ENCODE peak calls at places on chromosomes 5 and 9, in five cellular contexts. One of them, this sample, is unnamed.

GRCh38 chr5:147464211-147464610 is 45.7 kb downstream of the DPYSL3 start:
- DNase-seq in A549: no peak
- DNase-seq in IMR-90: peak; percentile 45
- DNase-seq in Peyer's patch: no peak
- DNase-seq in ovary: no peak
- DNase-seq in this sample: no peak

GRCh38 chr9:87704342-87704741 is 21.6 kb upstream of the CTSL start:
- DNase-seq in A549: no peak
- DNase-seq in Peyer's patch: no peak
- DNase-seq in IMR-90: no peak
- DNase-seq in ovary: no peak
- DNase-seq in this sample: no peak

GRCh38 chr5:180241600-180241999 is 32.6 kb upstream of the RASGEF1C start:
- DNase-seq in ovary: no peak
- DNase-seq in A549: no peak
- DNase-seq in Peyer's patch: no peak
- DNase-seq in IMR-90: no peak
- DNase-seq in this sample: no peak

GRCh38 chr9:22052376-22052945 is 43.4 kb upstream of the CDKN2B start:
- DNase-seq in Peyer's patch: no peak
- DNase-seq in A549: no peak
- DNase-seq in IMR-90: peak; percentile 99
- DNase-seq in ovary: no peak
- DNase-seq in this sample: peak; percentile 13

GRCh38 chr5:76219636-76220035 is 136.5 kb downstream of the SV2C start:
- DNase-seq in ovary: no peak
- DNase-seq in Peyer's patch: no peak
- DNase-seq in IMR-90: no peak
- DNase-seq in A549: no peak
- DNase-seq in this sample: no peak

GRCh38 chr5:132498152-132498551 is 7.6 kb upstream of the IRF1 start:
- DNase-seq in A549: peak; percentile 76
- DNase-seq in ovary: peak; percentile 53
- DNase-seq in IMR-90: peak; percentile 75
- DNase-seq in Peyer's patch: peak; percentile 50
- DNase-seq in this sample: peak; percentile 58

GRCh38 chr9:38286357-38286756 is 106.1 kb upstream of the ALDH1B1 start:
- DNase-seq in IMR-90: no peak
- DNase-seq in ovary: no peak
- DNase-seq in Peyer's patch: no peak
- DNase-seq in A549: no peak
- DNase-seq in this sample: no peak

GRCh38 chr9:27468450-27469110 is 55.5 kb upstream of the IFNK start:
- DNase-seq in A549: no peak
- DNase-seq in IMR-90: no peak
- DNase-seq in Peyer's patch: no peak
- DNase-seq in ovary: no peak
- DNase-seq in this sample: no peak

GRCh38 chr5:177233206-177233605 is 70.3 kb downstream of the RAB24 start:
- DNase-seq in ovary: no peak
- DNase-seq in Peyer's patch: no peak
- DNase-seq in IMR-90: no peak
- DNase-seq in A549: no peak
- DNase-seq in this sample: no peak

GRCh38 chr5:32679218-32679617 is 31.9 kb upstream of the NPR3 start:
- DNase-seq in ovary: no peak
- DNase-seq in A549: no peak
- DNase-seq in Peyer's patch: no peak
- DNase-seq in IMR-90: peak; percentile 48
- DNase-seq in this sample: no peak

GRCh38 chr5:76403963-76404693 is 1.0 kb downstream of the IQGAP2 start:
- DNase-seq in IMR-90: no peak
- DNase-seq in Peyer's patch: peak; percentile 83
- DNase-seq in ovary: peak; percentile 73
- DNase-seq in A549: peak; percentile 6
- DNase-seq in this sample: peak; percentile 63

GRCh38 chr5:31186672-31187267 is 6.7 kb upstream of the CDH6 start:
- DNase-seq in ovary: no peak
- DNase-seq in A549: peak; percentile 25
- DNase-seq in IMR-90: peak; percentile 59
- DNase-seq in Peyer's patch: no peak
- DNase-seq in this sample: no peak

GRCh38 chr5:35835796-35836742 is 20.6 kb upstream of the IL7R start:
- DNase-seq in ovary: no peak
- DNase-seq in IMR-90: no peak
- DNase-seq in A549: no peak
- DNase-seq in Peyer's patch: no peak
- DNase-seq in this sample: no peak

DNA sequence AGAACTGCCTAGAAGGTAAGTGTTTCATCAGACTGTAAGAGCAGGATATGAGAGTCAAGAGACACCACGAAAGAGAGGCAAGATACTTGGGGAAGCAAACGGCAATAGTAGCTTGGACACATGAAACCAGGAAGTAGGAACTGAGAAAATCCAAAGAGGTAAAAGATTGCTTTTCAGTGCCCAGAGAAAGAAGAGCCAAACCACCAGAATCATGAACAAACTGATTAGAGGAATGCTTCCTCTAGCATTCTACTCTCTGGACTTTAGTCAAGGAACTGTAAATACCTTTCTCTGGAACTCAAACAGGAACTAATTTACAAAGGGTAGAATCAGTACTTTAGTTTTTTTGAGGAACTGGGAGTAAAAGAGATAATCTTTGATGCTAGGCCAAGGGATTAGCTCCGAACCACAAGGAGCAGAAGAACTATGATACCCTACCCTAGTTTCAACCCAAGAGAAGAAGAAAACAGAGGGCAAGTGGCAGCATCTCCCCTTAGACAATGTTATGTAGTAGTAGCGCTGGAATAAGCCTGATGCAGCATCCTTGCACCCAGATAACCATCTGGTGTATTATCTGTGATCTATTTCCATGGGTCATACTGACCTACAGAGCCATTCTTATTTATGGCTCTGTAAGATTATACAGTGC is 41.3 kb downstream of the EFCAB9 start:
- DNase-seq in Peyer's patch: no peak
- DNase-seq in A549: peak; percentile 9
- DNase-seq in ovary: no peak
- DNase-seq in IMR-90: peak; percentile 7
- DNase-seq in this sample: no peak
- TF ChIP-seq POLR2A in Peyer's patch: no peak
- TF ChIP-seq POLR2A in A549: no peak
- TF ChIP-seq POLR2A in ovary: no peak
- TF ChIP-seq POLR2A in IMR-90: no peak
- TF ChIP-seq POLR2A in this sample: no peak

GRCh38 chr9:68501159-68501506 is 39.5 kb downstream of the TMEM252 start:
- DNase-seq in IMR-90: peak; percentile 69
- DNase-seq in ovary: no peak
- DNase-seq in A549: no peak
- DNase-seq in Peyer's patch: no peak
- DNase-seq in this sample: no peak
- TF ChIP-seq POLR2A in IMR-90: no peak
- TF ChIP-seq POLR2A in ovary: no peak
- TF ChIP-seq POLR2A in A549: no peak
- TF ChIP-seq POLR2A in Peyer's patch: no peak
- TF ChIP-seq POLR2A in this sample: no peak

GRCh38 chr9:99660191-99660636 is 161.5 kb upstream of the NR4A3 start:
- DNase-seq in ovary: no peak
- DNase-seq in Peyer's patch: no peak
- DNase-seq in IMR-90: no peak
- DNase-seq in A549: no peak
- DNase-seq in this sample: no peak
- TF ChIP-seq POLR2A in ovary: no peak
- TF ChIP-seq POLR2A in Peyer's patch: no peak
- TF ChIP-seq POLR2A in IMR-90: no peak
- TF ChIP-seq POLR2A in A549: no peak
- TF ChIP-seq POLR2A in this sample: no peak

GRCh38 chr5:25405850-25406249 is 761.1 kb upstream of the CDH10 start:
- DNase-seq in IMR-90: no peak
- DNase-seq in ovary: no peak
- DNase-seq in A549: no peak
- DNase-seq in Peyer's patch: no peak
- DNase-seq in this sample: no peak

DNA sequence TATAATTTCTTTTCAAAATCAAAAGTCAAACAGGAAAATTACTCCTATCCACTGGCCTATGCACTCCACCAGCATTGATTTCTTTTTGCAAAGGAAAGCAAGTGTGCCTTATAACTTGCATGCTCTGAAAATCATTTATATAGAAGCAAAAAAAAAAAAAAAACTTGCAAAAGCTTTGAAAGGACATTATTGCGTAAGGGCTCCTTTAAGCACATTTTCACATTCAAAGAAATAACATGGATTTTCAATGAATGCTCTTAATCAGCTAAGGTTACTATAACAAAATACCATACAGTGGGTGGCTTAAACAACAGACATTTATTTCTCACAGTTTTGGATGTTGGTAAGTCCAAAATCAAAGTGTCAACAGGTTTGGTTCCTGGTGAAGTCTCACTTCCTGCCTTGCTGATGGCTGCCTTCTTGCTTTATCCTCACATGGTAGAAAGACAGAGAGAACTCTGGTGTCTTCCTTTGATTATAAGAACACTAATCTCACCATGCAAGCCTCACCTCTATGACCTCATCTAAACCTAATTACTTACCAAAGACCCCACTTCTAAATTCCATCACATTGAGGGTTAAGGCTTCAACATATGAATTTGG is 755.2 kb upstream of the CDH10 start:
- DNase-seq in IMR-90: no peak
- DNase-seq in A549: no peak
- DNase-seq in ovary: no peak
- DNase-seq in Peyer's patch: no peak
- DNase-seq in this sample: no peak
- TF ChIP-seq POLR2A in IMR-90: no peak
- TF ChIP-seq POLR2A in A549: no peak
- TF ChIP-seq POLR2A in ovary: no peak
- TF ChIP-seq POLR2A in Peyer's patch: no peak
- TF ChIP-seq POLR2A in this sample: no peak

GRCh38 chr9:123268240-123268949 is at the start of gene STRBP:
- DNase-seq in ovary: peak; percentile 92
- DNase-seq in A549: peak; percentile 85
- DNase-seq in IMR-90: peak; percentile 61
- DNase-seq in Peyer's patch: peak; percentile 96
- DNase-seq in this sample: peak; percentile 88
- TF ChIP-seq POLR2A in ovary: no peak
- TF ChIP-seq POLR2A in A549: peak; percentile 51
- TF ChIP-seq POLR2A in IMR-90: no peak
- TF ChIP-seq POLR2A in Peyer's patch: peak; percentile 79
- TF ChIP-seq POLR2A in this sample: peak; percentile 23

GRCh38 chr5:179195561-179196419 is 135.6 kb downstream of the ZNF354C start:
- DNase-seq in IMR-90: no peak
- DNase-seq in A549: no peak
- DNase-seq in Peyer's patch: peak; percentile 30
- DNase-seq in ovary: no peak
- DNase-seq in this sample: no peak

GRCh38 chr5:179193746-179194145 is 133.6 kb downstream of the ZNF354C start:
- DNase-seq in IMR-90: no peak
- DNase-seq in ovary: no peak
- DNase-seq in Peyer's patch: no peak
- DNase-seq in A549: no peak
- DNase-seq in this sample: no peak

GRCh38 chr5:179192891-179193470 is 132.8 kb downstream of the ZNF354C start:
- DNase-seq in ovary: no peak
- DNase-seq in IMR-90: no peak
- DNase-seq in Peyer's patch: peak; percentile 37
- DNase-seq in A549: no peak
- DNase-seq in this sample: no peak

GRCh38 chr5:179194941-179195381 is 134.8 kb downstream of the ZNF354C start:
- DNase-seq in A549: no peak
- DNase-seq in Peyer's patch: peak; percentile 34
- DNase-seq in IMR-90: no peak
- DNase-seq in ovary: no peak
- DNase-seq in this sample: no peak

GRCh38 chr5:179194201-179194910 is 134.2 kb downstream of the ZNF354C start:
- DNase-seq in Peyer's patch: peak; percentile 28
- DNase-seq in IMR-90: no peak
- DNase-seq in A549: no peak
- DNase-seq in ovary: peak; percentile 21
- DNase-seq in this sample: no peak
- TF ChIP-seq POLR2A in Peyer's patch: no peak
- TF ChIP-seq POLR2A in IMR-90: no peak
- TF ChIP-seq POLR2A in A549: no peak
- TF ChIP-seq POLR2A in ovary: no peak
- TF ChIP-seq POLR2A in this sample: no peak

DNA sequence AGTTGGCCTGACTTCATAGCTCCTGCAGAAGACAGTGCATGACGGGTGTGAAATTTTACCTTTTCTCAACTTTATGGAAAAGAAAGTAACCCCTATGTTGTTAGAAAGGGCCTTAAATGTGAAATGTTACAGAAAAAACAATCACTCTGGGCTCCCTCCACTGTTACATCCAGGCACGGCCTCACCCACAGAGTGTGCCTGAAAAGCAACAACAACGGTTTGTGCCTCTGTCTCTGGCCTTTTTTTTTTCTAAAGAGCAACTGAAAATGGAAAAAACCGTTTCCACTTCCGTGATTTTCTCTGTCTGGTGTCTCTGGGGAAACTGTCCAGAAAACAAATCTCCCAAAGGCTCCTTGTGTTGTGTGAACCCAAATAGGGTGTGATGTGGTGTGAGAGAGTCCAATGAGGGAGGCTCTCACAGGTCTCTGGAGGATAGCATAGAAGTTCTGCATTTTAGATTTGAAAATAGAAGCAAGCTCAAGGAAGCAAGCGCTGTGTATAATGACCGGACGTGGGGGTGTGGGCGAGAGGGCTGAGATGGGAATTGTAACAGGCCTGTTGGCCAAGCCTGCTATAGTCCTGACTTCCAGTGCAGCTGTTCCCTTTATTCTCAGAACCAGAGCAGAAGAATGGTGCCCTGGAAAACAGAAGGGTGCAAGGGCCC is 221.7 kb upstream of the TUT7 start:
- DNase-seq in Peyer's patch: no peak
- DNase-seq in ovary: no peak
- DNase-seq in A549: no peak
- DNase-seq in IMR-90: no peak
- DNase-seq in this sample: no peak
- TF ChIP-seq POLR2A in Peyer's patch: no peak
- TF ChIP-seq POLR2A in ovary: no peak
- TF ChIP-seq POLR2A in A549: no peak
- TF ChIP-seq POLR2A in IMR-90: no peak
- TF ChIP-seq POLR2A in this sample: no peak

DNA sequence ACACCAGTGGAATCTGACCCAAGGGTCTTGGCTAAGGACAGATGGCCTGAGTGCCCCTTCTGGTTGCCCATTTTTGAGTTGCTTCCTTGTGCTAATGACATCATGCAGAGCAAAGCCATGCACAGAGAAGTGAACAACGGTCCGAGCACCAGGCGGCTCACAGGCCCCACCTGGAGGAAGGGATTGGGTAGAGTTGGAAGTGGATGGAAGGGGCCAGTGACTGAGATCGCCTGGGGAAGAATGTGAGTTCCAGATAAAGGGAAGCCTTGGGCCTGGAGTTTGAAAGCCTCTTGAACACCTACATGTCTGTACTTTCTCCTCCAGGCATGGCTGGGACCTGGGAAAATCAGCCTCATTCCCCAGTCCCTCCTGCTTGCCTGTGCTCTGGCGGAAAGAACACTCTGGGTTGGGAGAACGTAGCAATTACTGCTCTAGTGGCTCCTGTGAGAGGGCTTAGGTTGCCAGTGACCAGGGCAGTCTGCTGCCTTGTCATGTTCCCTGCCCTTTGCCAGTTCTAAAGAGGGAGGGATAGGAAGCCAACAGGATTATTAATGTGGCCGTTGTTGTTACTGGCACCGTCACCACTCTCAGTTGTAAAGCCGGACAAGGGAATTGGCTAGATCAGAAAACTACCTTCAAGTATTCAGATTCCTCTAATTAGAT is 62.5 kb upstream of the PTPN3 start:
- DNase-seq in Peyer's patch: no peak
- DNase-seq in ovary: no peak
- DNase-seq in A549: no peak
- DNase-seq in IMR-90: no peak
- DNase-seq in this sample: no peak
- TF ChIP-seq POLR2A in Peyer's patch: no peak
- TF ChIP-seq POLR2A in ovary: no peak
- TF ChIP-seq POLR2A in A549: no peak
- TF ChIP-seq POLR2A in IMR-90: no peak
- TF ChIP-seq POLR2A in this sample: no peak